ENCODE peak calls at places on chromosomes 5 and 9, in seven cellular contexts. B, X, Z, V, A, P and U are unnamed samples.

GRCh38 chr5:34411470-34412346 is 244.4 kb upstream of the RAI14 start:
- DNase-seq in B (no peak), X (no peak), Z (peak; percentile 73), V (no peak), A (no peak), P (peak; percentile 24), U (peak; percentile 13)

GRCh38 chr9:20518735-20519134 is 103.6 kb downstream of the MLLT3 start:
- DNase-seq in B (no peak), X (no peak), Z (no peak), V (no peak), A (no peak), P (no peak), U (no peak)

GRCh38 chr9:134637696-134638502 is 3.7 kb upstream of the COL5A1 start:
- DNase-seq in B (no peak), X (no peak), Z (no peak), V (no peak), A (no peak), P (no peak), U (no peak)

GRCh38 chr9:89564257-89564878 is 40.4 kb upstream of the GADD45G start:
- DNase-seq in B (peak; percentile 32), X (peak; percentile 9), Z (no peak), V (no peak), A (no peak), P (no peak), U (no peak)

GRCh38 chr5:180296778-180297177 is 4.9 kb upstream of the MAPK9 start:
- DNase-seq in B (no peak), X (peak; percentile 26), Z (peak; percentile 18), V (no peak), A (no peak), P (no peak), U (peak; percentile 37)

GRCh38 chr5:138402640-138403039 is 36.2 kb upstream of the REEP2 start:
- DNase-seq in B (no peak), X (no peak), Z (no peak), V (no peak), A (no peak), P (no peak), U (no peak)

GRCh38 chr5:9350301-9350797 is 195.5 kb downstream of the SEMA5A start:
- DNase-seq in B (no peak), X (peak; percentile 43), Z (peak; percentile 98), V (no peak), A (no peak), P (no peak), U (peak; percentile 74)

GRCh38 chr9:79673614-79674013 is 101.8 kb downstream of the TLE4 start:
- DNase-seq in B (no peak), X (no peak), Z (no peak), V (no peak), A (no peak), P (no peak), U (no peak)

GRCh38 chr5:90135979-90136378 is 273.6 kb downstream of the CETN3 start:
- DNase-seq in B (no peak), X (no peak), Z (no peak), V (peak; percentile 55), A (no peak), P (no peak), U (no peak)

GRCh38 chr9:74444389-74444788 is 52.7 kb upstream of the RORB start:
- DNase-seq in B (no peak), X (peak; percentile 6), Z (no peak), V (no peak), A (no peak), P (no peak), U (no peak)

GRCh38 chr9:121059998-121060636 is 10.0 kb upstream of the C5 start:
- DNase-seq in B (peak; percentile 57), X (peak; percentile 84), Z (peak; percentile 69), V (no peak), A (no peak), P (no peak), U (peak; percentile 50)

GRCh38 chr9:129177443-129177790 is 644 bp downstream of the IER5L start:
- DNase-seq in B (no peak), X (no peak), Z (no peak), V (no peak), A (no peak), P (no peak), U (no peak)

GRCh38 chr5:127561254-127561653 is 43.8 kb downstream of the PRRC1 start:
- DNase-seq in B (peak; percentile 24), X (peak; percentile 31), Z (peak; percentile 82), V (no peak), A (no peak), P (peak; percentile 51), U (peak; percentile 62)

GRCh38 chr5:139821806-139822552 is 26.4 kb downstream of the PSD2 start:
- DNase-seq in B (no peak), X (no peak), Z (no peak), V (peak; percentile 36), A (no peak), P (no peak), U (no peak)

GRCh38 chr9:76161103-76161502 is 233.1 kb downstream of the RFK start:
- DNase-seq in B (no peak), X (no peak), Z (no peak), V (no peak), A (no peak), P (no peak), U (no peak)

GRCh38 chr5:68315679-68316271 is 100.2 kb downstream of the PIK3R1 start:
- DNase-seq in B (no peak), X (no peak), Z (no peak), V (no peak), A (peak; percentile 24), P (no peak), U (no peak)

GRCh38 chr9:121841771-121842611 is 190.6 kb downstream of the DAB2IP start:
- DNase-seq in B (peak; percentile 31), X (no peak), Z (peak; percentile 40), V (no peak), A (no peak), P (no peak), U (no peak)

GRCh38 chr9:128916204-128916603 is 4.6 kb upstream of the PHYHD1 start:
- DNase-seq in B (no peak), X (peak; percentile 37), Z (peak; percentile 27), V (no peak), A (no peak), P (no peak), U (peak; percentile 79)

GRCh38 chr5:38414348-38414747 is 142.1 kb downstream of the LIFR start:
- DNase-seq in B (no peak), X (no peak), Z (peak; percentile 73), V (no peak), A (no peak), P (no peak), U (peak; percentile 81)

GRCh38 chr9:76585487-76586459 is 126.8 kb downstream of the GCNT1 start:
- DNase-seq in B (no peak), X (no peak), Z (no peak), V (no peak), A (no peak), P (no peak), U (no peak)

GRCh38 chr5:122101636-122102285 is 23.7 kb upstream of the LOX start:
- DNase-seq in B (peak; percentile 60), X (peak; percentile 80), Z (peak; percentile 74), V (no peak), A (no peak), P (no peak), U (peak; percentile 79)

GRCh38 chr5:7606840-7607453 is 211.0 kb downstream of the ADCY2 start:
- DNase-seq in B (no peak), X (no peak), Z (no peak), V (no peak), A (no peak), P (no peak), U (no peak)
- H3K4me3 ChIP-seq in B (no peak overlapping the region), X (no peak overlapping the region), Z (no peak overlapping the region), V (no peak overlapping the region), A (no peak overlapping the region), P (no peak overlapping the region), U (no peak overlapping the region)

DNA sequence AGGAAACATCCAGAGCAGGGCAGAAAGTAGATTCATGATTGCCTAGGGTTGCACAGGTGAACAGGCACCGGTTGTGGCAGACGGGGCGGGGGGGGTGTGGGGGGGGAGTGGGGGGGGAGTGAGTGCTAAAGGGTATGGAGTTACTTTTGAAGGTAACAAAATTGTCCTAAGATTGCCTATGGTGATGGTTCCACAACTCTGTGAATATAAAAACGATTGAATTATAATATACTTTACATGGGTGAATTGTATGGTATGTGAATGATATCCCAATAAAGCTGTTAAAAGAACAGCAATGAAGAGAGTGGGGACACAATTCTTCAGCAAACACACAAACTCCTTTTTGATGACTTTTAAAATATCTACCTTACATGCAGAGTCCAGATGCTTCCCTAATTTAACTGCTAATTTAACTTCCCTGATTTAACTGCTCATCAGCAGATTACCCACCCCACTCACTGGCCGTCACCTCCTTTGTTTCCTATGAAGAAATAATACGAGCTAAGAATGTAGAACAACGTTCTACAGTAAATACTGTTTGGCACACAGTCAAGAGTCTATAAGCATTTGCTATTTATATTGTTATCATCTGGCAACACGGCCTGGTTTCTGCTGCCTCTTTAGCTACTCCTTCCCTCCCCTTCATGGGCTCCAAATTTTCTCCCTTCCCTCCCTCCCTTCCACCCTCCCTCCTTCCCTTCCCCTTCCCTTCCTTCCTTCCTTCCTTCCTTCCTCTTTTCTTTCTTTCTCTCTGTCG is 83.5 kb downstream of the PTCH1 start:
- DNase-seq in B (no peak), X (peak; percentile 15), Z (no peak), V (no peak), A (no peak), P (no peak), U (no peak)
- H3K4me3 ChIP-seq in B (no peak overlapping the region), X (no peak overlapping the region), Z (no peak overlapping the region), V (no peak overlapping the region), A (no peak overlapping the region), P (no peak overlapping the region), U (no peak overlapping the region)

DNA sequence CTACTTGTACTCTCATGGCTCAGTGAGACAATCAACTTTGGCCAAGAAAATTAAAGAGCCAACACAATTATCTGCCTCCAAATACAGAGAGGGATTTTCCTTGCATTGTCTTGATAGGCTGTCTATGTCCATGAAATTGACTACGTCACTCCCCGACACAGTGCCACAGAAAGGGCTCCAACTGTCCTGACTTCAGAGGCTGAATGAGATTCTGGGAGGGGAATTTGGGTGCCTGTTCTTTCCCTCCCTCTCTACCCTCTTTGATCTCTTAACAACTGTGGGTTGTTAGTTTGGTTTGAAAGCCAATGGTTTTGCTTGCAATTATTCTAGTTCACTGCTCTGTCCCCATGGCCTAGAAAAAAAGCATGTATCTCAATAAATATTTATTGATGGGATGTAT is 37.4 kb downstream of the CAPSL start:
- DNase-seq in B (no peak), X (no peak), Z (no peak), V (no peak), A (no peak), P (no peak), U (no peak)
- H3K4me3 ChIP-seq in B (no peak overlapping the region), X (no peak overlapping the region), Z (no peak overlapping the region), V (no peak overlapping the region), A (no peak overlapping the region), P (no peak overlapping the region), U (no peak overlapping the region)

GRCh38 chr9:126806336-126806735 is 1.5 kb downstream of the ZBTB43 start:
- DNase-seq in B (no peak), X (peak; percentile 56), Z (peak; percentile 61), V (no peak), A (no peak), P (no peak), U (no peak)
- H3K4me3 ChIP-seq in B (no peak overlapping the region), X (peak overlapping the region; percentile 97), Z (peak overlapping the region; percentile 91), V (no peak overlapping the region), A (peak overlapping the region; percentile 83), P (no peak overlapping the region), U (peak overlapping the region; percentile 88)

GRCh38 chr5:170105643-170106611 is at the start of gene FOXI1:
- DNase-seq in B (no peak), X (no peak), Z (no peak), V (no peak), A (no peak), P (no peak), U (no peak)
- H3K4me3 ChIP-seq in B (no peak within 1 kb of the TSS), X (no peak within 1 kb of the TSS), Z (no peak within 1 kb of the TSS), V (no peak within 1 kb of the TSS), A (no peak within 1 kb of the TSS), P (no peak within 1 kb of the TSS), U (no peak within 1 kb of the TSS)